ENCODE peak calls at places on chromosomes 16 and 17, in six cellular contexts. One of them, this sample, is unnamed.

GRCh38 chr17:46159686-46160085 is 33.5 kb downstream of the KANSL1 start:
- DNase-seq in esophagus muscularis mucosa: no peak
- DNase-seq in PC-3: no peak
- DNase-seq in ovary: no peak
- DNase-seq in CD8-positive, alpha-beta T cell: no peak
- DNase-seq in kidney: no peak
- DNase-seq in this sample: no peak

GRCh38 chr16:9256196-9256595 is 164.8 kb downstream of the HAPSTR1 start:
- DNase-seq in esophagus muscularis mucosa: no peak
- DNase-seq in PC-3: peak; percentile 39
- DNase-seq in CD8-positive, alpha-beta T cell: no peak
- DNase-seq in ovary: no peak
- DNase-seq in kidney: no peak
- DNase-seq in this sample: peak; percentile 54

GRCh38 chr16:77491091-77491490 is 56.3 kb upstream of the ADAMTS18 start:
- DNase-seq in kidney: no peak
- DNase-seq in esophagus muscularis mucosa: no peak
- DNase-seq in PC-3: no peak
- DNase-seq in CD8-positive, alpha-beta T cell: no peak
- DNase-seq in ovary: no peak
- DNase-seq in this sample: no peak

GRCh38 chr16:56269824-56270684 is 78.8 kb downstream of the GNAO1 start:
- DNase-seq in CD8-positive, alpha-beta T cell: no peak
- DNase-seq in esophagus muscularis mucosa: no peak
- DNase-seq in ovary: no peak
- DNase-seq in PC-3: no peak
- DNase-seq in kidney: no peak
- DNase-seq in this sample: no peak

GRCh38 chr16:19389246-19389645 is 28.4 kb upstream of the TMC5 start:
- DNase-seq in PC-3: peak; percentile 49
- DNase-seq in CD8-positive, alpha-beta T cell: peak; percentile 45
- DNase-seq in ovary: no peak
- DNase-seq in kidney: no peak
- DNase-seq in esophagus muscularis mucosa: no peak
- DNase-seq in this sample: peak; percentile 64

GRCh38 chr17:13594762-13595697 is 6.7 kb downstream of the HS3ST3A1 start:
- DNase-seq in ovary: peak; percentile 69
- DNase-seq in CD8-positive, alpha-beta T cell: peak; percentile 86
- DNase-seq in kidney: no peak
- DNase-seq in esophagus muscularis mucosa: no peak
- DNase-seq in PC-3: peak; percentile 92
- DNase-seq in this sample: peak; percentile 70

GRCh38 chr16:71542377-71542776 is 16.2 kb downstream of the CHST4 start:
- DNase-seq in kidney: no peak
- DNase-seq in esophagus muscularis mucosa: no peak
- DNase-seq in PC-3: peak; percentile 6
- DNase-seq in ovary: no peak
- DNase-seq in CD8-positive, alpha-beta T cell: peak; percentile 50
- DNase-seq in this sample: peak; percentile 75

GRCh38 chr16:86383488-86384262 is 126.7 kb upstream of the FOXF1 start:
- DNase-seq in esophagus muscularis mucosa: no peak
- DNase-seq in CD8-positive, alpha-beta T cell: no peak
- DNase-seq in ovary: no peak
- DNase-seq in kidney: no peak
- DNase-seq in PC-3: no peak
- DNase-seq in this sample: no peak

GRCh38 chr17:81652901-81653771 is 3.2 kb downstream of the PDE6G start:
- DNase-seq in PC-3: no peak
- DNase-seq in kidney: no peak
- DNase-seq in ovary: no peak
- DNase-seq in CD8-positive, alpha-beta T cell: peak; percentile 31
- DNase-seq in esophagus muscularis mucosa: no peak
- DNase-seq in this sample: no peak

GRCh38 chr17:77527836-77528505 is 387.2 kb downstream of the SEC14L1 start:
- DNase-seq in kidney: no peak
- DNase-seq in ovary: no peak
- DNase-seq in PC-3: no peak
- DNase-seq in esophagus muscularis mucosa: no peak
- DNase-seq in CD8-positive, alpha-beta T cell: no peak
- DNase-seq in this sample: no peak

GRCh38 chr16:70494777-70495176 is 28.6 kb downstream of the COG4 start:
- DNase-seq in kidney: no peak
- DNase-seq in PC-3: no peak
- DNase-seq in CD8-positive, alpha-beta T cell: no peak
- DNase-seq in esophagus muscularis mucosa: no peak
- DNase-seq in ovary: no peak
- DNase-seq in this sample: no peak
- H3K27ac ChIP-seq in kidney: no peak overlapping the region
- H3K27ac ChIP-seq in PC-3: no peak overlapping the region
- H3K27ac ChIP-seq in CD8-positive, alpha-beta T cell: no peak overlapping the region
- H3K27ac ChIP-seq in esophagus muscularis mucosa: no peak overlapping the region
- H3K27ac ChIP-seq in ovary: no peak overlapping the region
- H3K27ac ChIP-seq in this sample: no peak overlapping the region

GRCh38 chr17:58001461-58002124 is 5.5 kb downstream of the SRSF1 start:
- DNase-seq in ovary: no peak
- DNase-seq in PC-3: no peak
- DNase-seq in kidney: no peak
- DNase-seq in esophagus muscularis mucosa: no peak
- DNase-seq in CD8-positive, alpha-beta T cell: no peak
- DNase-seq in this sample: no peak
- H3K4me1 ChIP-seq in ovary: peaks cover 2% of the 10 kb centered on the region
- H3K4me1 ChIP-seq in PC-3: peaks cover 30% of the 10 kb centered on the region
- H3K4me1 ChIP-seq in kidney: peaks cover 21% of the 10 kb centered on the region
- H3K4me1 ChIP-seq in esophagus muscularis mucosa: peaks cover 63% of the 10 kb centered on the region
- H3K4me1 ChIP-seq in CD8-positive, alpha-beta T cell: peaks cover 35% of the 10 kb centered on the region
- H3K4me1 ChIP-seq in this sample: no peaks in the 10 kb centered on the region

GRCh38 chr16:10579575-10579964 is 828 bp downstream of the EMP2 start:
- DNase-seq in kidney: no peak
- DNase-seq in PC-3: no peak
- DNase-seq in esophagus muscularis mucosa: no peak
- DNase-seq in CD8-positive, alpha-beta T cell: no peak
- DNase-seq in ovary: no peak
- DNase-seq in this sample: no peak
- H3K4me3 ChIP-seq in kidney: peak overlapping the region; percentile 52
- H3K4me3 ChIP-seq in PC-3: peak overlapping the region; percentile 89
- H3K4me3 ChIP-seq in esophagus muscularis mucosa: peak overlapping the region; percentile 78
- H3K4me3 ChIP-seq in CD8-positive, alpha-beta T cell: no peak overlapping the region
- H3K4me3 ChIP-seq in ovary: peak overlapping the region; percentile 84
- H3K4me3 ChIP-seq in this sample: peak overlapping the region; percentile 54

GRCh38 chr16:64251742-64252141 is 870.1 kb downstream of the CDH11 start:
- DNase-seq in CD8-positive, alpha-beta T cell: no peak
- DNase-seq in PC-3: no peak
- DNase-seq in ovary: no peak
- DNase-seq in esophagus muscularis mucosa: no peak
- DNase-seq in kidney: no peak
- DNase-seq in this sample: no peak

GRCh38 chr16:64253114-64253513 is 868.7 kb downstream of the CDH11 start:
- DNase-seq in kidney: no peak
- DNase-seq in PC-3: no peak
- DNase-seq in ovary: no peak
- DNase-seq in esophagus muscularis mucosa: no peak
- DNase-seq in CD8-positive, alpha-beta T cell: no peak
- DNase-seq in this sample: no peak

GRCh38 chr16:64253525-64253924 is 868.3 kb downstream of the CDH11 start:
- DNase-seq in ovary: no peak
- DNase-seq in kidney: no peak
- DNase-seq in esophagus muscularis mucosa: no peak
- DNase-seq in CD8-positive, alpha-beta T cell: no peak
- DNase-seq in PC-3: no peak
- DNase-seq in this sample: no peak

GRCh38 chr16:64254443-64255367 is 867.2 kb downstream of the CDH11 start:
- DNase-seq in CD8-positive, alpha-beta T cell: no peak
- DNase-seq in PC-3: no peak
- DNase-seq in ovary: no peak
- DNase-seq in kidney: no peak
- DNase-seq in esophagus muscularis mucosa: no peak
- DNase-seq in this sample: no peak

GRCh38 chr16:64250866-64251265 is 871.0 kb downstream of the CDH11 start:
- DNase-seq in CD8-positive, alpha-beta T cell: no peak
- DNase-seq in ovary: no peak
- DNase-seq in esophagus muscularis mucosa: no peak
- DNase-seq in PC-3: no peak
- DNase-seq in kidney: no peak
- DNase-seq in this sample: no peak
- H3K27ac ChIP-seq in CD8-positive, alpha-beta T cell: no peak overlapping the region
- H3K27ac ChIP-seq in ovary: no peak overlapping the region
- H3K27ac ChIP-seq in esophagus muscularis mucosa: no peak overlapping the region
- H3K27ac ChIP-seq in PC-3: no peak overlapping the region
- H3K27ac ChIP-seq in kidney: no peak overlapping the region
- H3K27ac ChIP-seq in this sample: no peak overlapping the region

GRCh38 chr17:74374786-74375185 is 7.5 kb downstream of the GPR142 start:
- DNase-seq in kidney: no peak
- DNase-seq in CD8-positive, alpha-beta T cell: no peak
- DNase-seq in ovary: no peak
- DNase-seq in PC-3: no peak
- DNase-seq in esophagus muscularis mucosa: no peak
- DNase-seq in this sample: no peak
- H3K4me1 ChIP-seq in kidney: peaks cover 6% of the 10 kb centered on the region
- H3K4me1 ChIP-seq in CD8-positive, alpha-beta T cell: peaks cover 8% of the 10 kb centered on the region
- H3K4me1 ChIP-seq in ovary: peaks cover under 1% of the 10 kb centered on the region
- H3K4me1 ChIP-seq in PC-3: peaks cover 3% of the 10 kb centered on the region
- H3K4me1 ChIP-seq in esophagus muscularis mucosa: peaks cover 9% of the 10 kb centered on the region
- H3K4me1 ChIP-seq in this sample: no peaks in the 10 kb centered on the region

DNA sequence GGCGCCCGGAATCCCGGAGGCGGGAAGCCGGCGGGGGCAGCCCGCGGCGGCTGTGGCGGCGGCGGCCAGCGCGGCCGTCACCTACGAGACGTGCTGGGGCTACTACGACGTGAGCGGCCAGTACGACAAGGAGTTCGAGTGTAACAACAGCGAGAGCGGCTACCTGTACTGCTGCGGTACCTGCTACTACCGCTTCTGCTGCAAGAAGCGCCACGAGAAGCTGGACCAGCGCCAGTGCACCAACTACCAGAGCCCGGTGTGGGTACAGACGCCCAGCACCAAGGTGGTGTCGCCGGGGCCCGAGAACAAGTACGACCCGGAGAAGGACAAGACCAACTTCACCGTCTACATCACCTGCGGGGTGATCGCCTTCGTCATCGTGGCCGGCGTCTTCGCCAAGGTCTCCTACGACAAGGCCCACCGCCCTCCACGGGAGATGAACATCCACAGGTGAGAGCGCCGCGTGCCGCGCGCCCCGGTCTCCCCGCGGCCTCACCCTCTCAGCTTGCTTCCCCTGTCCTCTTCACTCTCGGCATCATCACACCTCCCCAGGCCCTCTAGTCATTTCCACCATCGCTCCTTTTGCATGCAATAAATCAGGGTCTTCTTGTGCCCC is 706 bp downstream of the SHISA6 start:
- DNase-seq in ovary: no peak
- DNase-seq in PC-3: no peak
- DNase-seq in kidney: peak; percentile 75
- DNase-seq in CD8-positive, alpha-beta T cell: no peak
- DNase-seq in esophagus muscularis mucosa: no peak
- DNase-seq in this sample: no peak
- H3K4me3 ChIP-seq in ovary: no peak overlapping the region
- H3K4me3 ChIP-seq in PC-3: no peak overlapping the region
- H3K4me3 ChIP-seq in kidney: no peak overlapping the region
- H3K4me3 ChIP-seq in CD8-positive, alpha-beta T cell: no peak overlapping the region
- H3K4me3 ChIP-seq in esophagus muscularis mucosa: no peak overlapping the region
- H3K4me3 ChIP-seq in this sample: peak overlapping the region; percentile 64

GRCh38 chr17:16464001-16464640 is 27.9 kb downstream of the LRRC75A start:
- DNase-seq in ovary: no peak
- DNase-seq in kidney: no peak
- DNase-seq in PC-3: no peak
- DNase-seq in CD8-positive, alpha-beta T cell: no peak
- DNase-seq in esophagus muscularis mucosa: no peak
- DNase-seq in this sample: no peak

GRCh38 chr17:16467044-16467443 is 24.9 kb downstream of the LRRC75A start:
- DNase-seq in kidney: no peak
- DNase-seq in esophagus muscularis mucosa: no peak
- DNase-seq in ovary: no peak
- DNase-seq in CD8-positive, alpha-beta T cell: no peak
- DNase-seq in PC-3: no peak
- DNase-seq in this sample: no peak

GRCh38 chr17:16466407-16466806 is 25.6 kb downstream of the LRRC75A start:
- DNase-seq in ovary: no peak
- DNase-seq in PC-3: peak; percentile 18
- DNase-seq in esophagus muscularis mucosa: no peak
- DNase-seq in CD8-positive, alpha-beta T cell: no peak
- DNase-seq in kidney: no peak
- DNase-seq in this sample: no peak

GRCh38 chr17:16464641-16465312 is 27.2 kb downstream of the LRRC75A start:
- DNase-seq in PC-3: no peak
- DNase-seq in esophagus muscularis mucosa: no peak
- DNase-seq in kidney: no peak
- DNase-seq in ovary: no peak
- DNase-seq in CD8-positive, alpha-beta T cell: no peak
- DNase-seq in this sample: no peak

GRCh38 chr17:16465861-16466338 is 26.1 kb downstream of the LRRC75A start:
- DNase-seq in ovary: no peak
- DNase-seq in CD8-positive, alpha-beta T cell: no peak
- DNase-seq in kidney: no peak
- DNase-seq in PC-3: no peak
- DNase-seq in esophagus muscularis mucosa: no peak
- DNase-seq in this sample: no peak
- H3K27ac ChIP-seq in ovary: no peak overlapping the region
- H3K27ac ChIP-seq in CD8-positive, alpha-beta T cell: no peak overlapping the region
- H3K27ac ChIP-seq in kidney: no peak overlapping the region
- H3K27ac ChIP-seq in PC-3: no peak overlapping the region
- H3K27ac ChIP-seq in esophagus muscularis mucosa: no peak overlapping the region
- H3K27ac ChIP-seq in this sample: no peak overlapping the region

GRCh38 chr17:76270127-76270592 is 5.0 kb downstream of the UBALD2 start:
- DNase-seq in CD8-positive, alpha-beta T cell: no peak
- DNase-seq in ovary: no peak
- DNase-seq in esophagus muscularis mucosa: no peak
- DNase-seq in kidney: peak; percentile 77
- DNase-seq in PC-3: no peak
- DNase-seq in this sample: no peak

GRCh38 chr17:76270770-76271668 is 5.9 kb downstream of the UBALD2 start:
- DNase-seq in PC-3: no peak
- DNase-seq in CD8-positive, alpha-beta T cell: no peak
- DNase-seq in esophagus muscularis mucosa: no peak
- DNase-seq in kidney: no peak
- DNase-seq in ovary: no peak
- DNase-seq in this sample: no peak

GRCh38 chr17:76268015-76268749 is 3.0 kb downstream of the UBALD2 start:
- DNase-seq in CD8-positive, alpha-beta T cell: peak; percentile 64
- DNase-seq in ovary: no peak
- DNase-seq in PC-3: no peak
- DNase-seq in kidney: peak; percentile 93
- DNase-seq in esophagus muscularis mucosa: peak; percentile 96
- DNase-seq in this sample: no peak

GRCh38 chr17:76267051-76267576 is 2.0 kb downstream of the UBALD2 start:
- DNase-seq in CD8-positive, alpha-beta T cell: no peak
- DNase-seq in PC-3: no peak
- DNase-seq in esophagus muscularis mucosa: no peak
- DNase-seq in ovary: no peak
- DNase-seq in kidney: peak; percentile 47
- DNase-seq in this sample: no peak

GRCh38 chr17:76268991-76269981 is 4.1 kb downstream of the UBALD2 start:
- DNase-seq in CD8-positive, alpha-beta T cell: no peak
- DNase-seq in kidney: peak; percentile 66
- DNase-seq in ovary: no peak
- DNase-seq in PC-3: no peak
- DNase-seq in esophagus muscularis mucosa: no peak
- DNase-seq in this sample: no peak
- H3K4me1 ChIP-seq in CD8-positive, alpha-beta T cell: peaks cover 79% of the 10 kb centered on the region
- H3K4me1 ChIP-seq in kidney: peaks cover 42% of the 10 kb centered on the region
- H3K4me1 ChIP-seq in ovary: peaks cover 14% of the 10 kb centered on the region
- H3K4me1 ChIP-seq in PC-3: peaks cover 22% of the 10 kb centered on the region
- H3K4me1 ChIP-seq in esophagus muscularis mucosa: peaks cover 77% of the 10 kb centered on the region
- H3K4me1 ChIP-seq in this sample: peaks cover 14% of the 10 kb centered on the region